ENCODE peak calls at places on chromosome 1, in six cellular contexts. I is fibroblast of the aortic adventitia; M is A172; L is stimulated activated CD4-positive, alpha-beta T cell treated with anti-CD3 and anti-CD28 coated beads, Interleukin-2, amount 100 ng/mL, for 24 hours; G is T-cell; F is RPMI7951. N is an unnamed sample.

GRCh38 chr1:202264300-202265075 is 70.9 kb downstream of the LGR6 start:
- DNase-seq in I (no peak), M (no peak), L (no peak), G (no peak), F (peak), N (no peak)

GRCh38 chr1:246035060-246035531 is 472.0 kb downstream of the SMYD3 start:
- DNase-seq in I (no peak), M (no peak), L (no peak), G (no peak), F (peak), N (no peak)

GRCh38 chr1:72777918-72778317 is 495.6 kb upstream of the NEGR1 start:
- DNase-seq in I (no peak), M (no peak), L (no peak), G (no peak), F (no peak), N (no peak)

GRCh38 chr1:223683586-223684487 is 18.3 kb upstream of the CAPN8 start:
- DNase-seq in I (peak), M (peak), L (peak), G (peak), F (peak), N (no peak)

GRCh38 chr1:44670751-44671640 is 3.3 kb downstream of the TMEM53 start:
- DNase-seq in I (no peak), M (no peak), L (no peak), G (no peak), F (no peak), N (no peak)

GRCh38 chr1:108512239-108513071 is 47.4 kb upstream of the EEIG2 start:
- DNase-seq in I (peak), M (peak), L (no peak), G (no peak), F (peak), N (peak)

GRCh38 chr1:107365874-107366273 is 225.0 kb downstream of the NTNG1 start:
- DNase-seq in I (no peak), M (no peak), L (no peak), G (no peak), F (no peak), N (no peak)

GRCh38 chr1:183180213-183180612 is 5.9 kb upstream of the LAMC2 start:
- DNase-seq in I (peak), M (peak), L (no peak), G (no peak), F (peak), N (peak)

GRCh38 chr1:92476071-92476607 is 10.6 kb downstream of the GFI1 start:
- DNase-seq in I (no peak), M (no peak), L (peak), G (peak), F (no peak), N (no peak)

GRCh38 chr1:39896909-39897685 is 4.6 kb downstream of the MYCL start:
- DNase-seq in I (peak), M (no peak), L (no peak), G (no peak), F (peak), N (peak)

GRCh38 chr1:234967121-234967520 is 161.5 kb downstream of the TOMM20 start:
- DNase-seq in I (no peak), M (peak), L (no peak), G (no peak), F (no peak), N (no peak)

GRCh38 chr1:51622455-51622913 is 5.6 kb downstream of the OSBPL9 start:
- DNase-seq in I (peak), M (peak), L (no peak), G (no peak), F (peak), N (peak)

GRCh38 chr1:106536741-106537140 is 519.7 kb upstream of the PRMT6 start:
- DNase-seq in I (peak), M (no peak), L (no peak), G (no peak), F (no peak), N (no peak)

GRCh38 chr1:195591917-195592672 is 1016.1 kb downstream of the KCNT2 start:
- DNase-seq in I (peak), M (peak), L (no peak), G (no peak), F (peak), N (peak)

GRCh38 chr1:151858886-151859665 is 5.6 kb upstream of the THEM5 start:
- DNase-seq in I (no peak), M (no peak), L (no peak), G (no peak), F (no peak), N (no peak)

GRCh38 chr1:175116210-175116798 is 48.7 kb downstream of the TNN start:
- DNase-seq in I (no peak), M (no peak), L (no peak), G (no peak), F (no peak), N (no peak)

GRCh38 chr1:45622891-45623394 is 911 bp downstream of the CCDC17 start:
- DNase-seq in I (no peak), M (no peak), L (no peak), G (no peak), F (no peak), N (peak)

GRCh38 chr1:53074313-53075154 is 12.5 kb downstream of the PODN start:
- DNase-seq in I (no peak), M (no peak), L (no peak), G (no peak), F (no peak), N (no peak)

GRCh38 chr1:64922336-64922735 is 44.0 kb downstream of the JAK1 start:
- DNase-seq in I (no peak), M (no peak), L (no peak), G (no peak), F (no peak), N (no peak)

GRCh38 chr1:231517076-231517475 is 11.4 kb upstream of the TSNAX start:
- DNase-seq in I (peak), M (no peak), L (no peak), G (no peak), F (no peak), N (no peak)

GRCh38 chr1:13992489-13993285 is 292.7 kb downstream of the PRDM2 start:
- DNase-seq in I (peak), M (no peak), L (no peak), G (no peak), F (no peak), N (no peak)

GRCh38 chr1:205013683-205014367 is 29.2 kb upstream of the CNTN2 start:
- DNase-seq in I (peak), M (no peak), L (no peak), G (no peak), F (no peak), N (peak)

GRCh38 chr1:206698990-206699586 is 14.4 kb downstream of the MAPKAPK2 start:
- DNase-seq in I (no peak), M (no peak), L (no peak), G (no peak), F (no peak), N (no peak)

GRCh38 chr1:55284856-55285255 is 69.7 kb upstream of the USP24 start:
- DNase-seq in I (peak), M (peak), L (no peak), G (no peak), F (peak), N (peak)

GRCh38 chr1:219088778-219089557 is 84.7 kb upstream of the LYPLAL1 start:
- DNase-seq in I (peak), M (peak), L (no peak), G (no peak), F (peak), N (peak)